ENCODE peak calls at places on chromosome 13, in six cellular contexts. K, L, N, D, M and T are unnamed samples.

GRCh38 chr13:110291286-110291685 is 15.7 kb downstream of the COL4A1 start:
- DNase-seq in K (no peak), L (no peak), N (no peak), D (no peak), M (no peak), T (no peak)

GRCh38 chr13:108961542-108962125 is 332.2 kb downstream of the MYO16 start:
- DNase-seq in K (no peak), L (no peak), N (peak; percentile 34), D (no peak), M (peak; percentile 70), T (no peak)

GRCh38 chr13:89925107-89925506 is 1422.4 kb upstream of the MIR17HG start:
- DNase-seq in K (no peak), L (no peak), N (peak; percentile 18), D (no peak), M (peak; percentile 58), T (no peak)

GRCh38 chr13:23141964-23142363 is 38.8 kb upstream of the SGCG start:
- DNase-seq in K (no peak), L (no peak), N (no peak), D (no peak), M (no peak), T (no peak)

GRCh38 chr13:38262211-38262610 is 87.4 kb upstream of the UFM1 start:
- DNase-seq in K (no peak), L (no peak), N (no peak), D (no peak), M (no peak), T (no peak)

GRCh38 chr13:32211788-32212187 is 103.4 kb downstream of the ZAR1L start:
- DNase-seq in K (no peak), L (no peak), N (no peak), D (no peak), M (peak; percentile 36), T (no peak)

GRCh38 chr13:32323912-32324311 is 8.6 kb downstream of the BRCA2 start:
- DNase-seq in K (no peak), L (no peak), N (no peak), D (no peak), M (no peak), T (no peak)

GRCh38 chr13:42474954-42475353 is 99.0 kb upstream of the TNFSF11 start:
- DNase-seq in K (no peak), L (no peak), N (no peak), D (no peak), M (no peak), T (no peak)

GRCh38 chr13:110015253-110015652 is 228.9 kb upstream of the IRS2 start:
- DNase-seq in K (no peak), L (no peak), N (no peak), D (no peak), M (no peak), T (no peak)

GRCh38 chr13:80463673-80464352 is 122.9 kb upstream of the SPRY2 start:
- DNase-seq in K (no peak), L (no peak), N (no peak), D (no peak), M (peak; percentile 5), T (peak; percentile 12)

GRCh38 chr13:30481241-30481760 is 15.6 kb upstream of the HMGB1 start:
- DNase-seq in K (no peak), L (no peak), N (no peak), D (no peak), M (no peak), T (no peak)

GRCh38 chr13:53010374-53011105 is 18.1 kb upstream of the OLFM4 start:
- DNase-seq in K (no peak), L (no peak), N (no peak), D (no peak), M (no peak), T (no peak)

GRCh38 chr13:83613524-83613923 is 268.8 kb downstream of the SLITRK1 start:
- DNase-seq in K (no peak), L (no peak), N (no peak), D (no peak), M (no peak), T (no peak)

GRCh38 chr13:49791753-49792549 is 531 bp downstream of the KPNA3 start:
- DNase-seq in K (no peak), L (peak; percentile 66), N (peak; percentile 85), D (no peak), M (peak; percentile 49), T (peak; percentile 31)

DNA sequence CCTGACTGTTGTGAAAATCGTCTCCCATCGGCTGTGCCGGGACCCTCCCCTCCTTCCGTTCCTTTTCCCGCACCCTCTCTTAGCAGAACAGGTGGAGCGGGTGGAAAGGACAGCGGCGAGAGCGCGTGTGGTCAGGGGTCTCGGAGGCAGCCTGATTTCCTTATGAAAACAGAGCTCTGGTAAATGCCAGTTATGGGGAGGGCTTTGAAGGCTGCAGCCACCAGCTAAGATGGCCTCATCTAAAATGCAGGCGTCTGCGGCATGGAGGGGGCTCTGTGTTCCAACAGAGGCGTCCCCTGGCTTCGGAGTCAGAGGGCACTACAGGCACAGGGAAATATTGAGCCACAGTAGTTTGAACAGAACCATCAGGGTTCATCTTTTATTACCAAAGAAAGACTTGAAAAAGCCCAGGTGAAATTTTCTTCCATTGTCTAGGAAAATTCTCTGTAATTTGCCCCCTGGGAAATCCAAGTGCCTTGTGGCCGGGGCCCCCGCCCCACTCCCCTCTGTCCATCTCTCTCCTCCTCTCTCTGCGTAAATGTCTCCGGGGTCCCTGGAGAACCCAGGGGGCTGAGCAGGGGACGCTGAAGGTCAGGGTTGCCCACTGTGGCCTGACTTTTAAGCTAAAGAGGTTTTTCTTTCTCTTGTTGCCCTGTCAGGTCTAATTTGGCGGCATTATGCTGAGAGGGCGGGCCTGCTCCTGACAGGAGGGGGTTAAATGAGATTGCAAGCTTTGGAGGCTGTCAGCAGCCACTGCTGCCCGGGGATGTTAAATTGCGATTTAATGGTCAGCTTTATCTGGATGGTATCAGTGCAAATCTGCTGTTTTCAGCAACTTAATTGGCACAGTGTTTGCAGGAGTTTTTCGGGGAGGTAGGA is 93.5 kb upstream of the SOX1 start:
- DNase-seq in K (no peak), L (no peak), N (peak; percentile 74), D (no peak), M (peak; percentile 27), T (no peak)
- H3K27me3 ChIP-seq in K (peaks cover 53% of the 10 kb centered on the region), L (no peaks in the 10 kb centered on the region), N (no peaks in the 10 kb centered on the region), D (no peaks in the 10 kb centered on the region), M (peaks cover 37% of the 10 kb centered on the region), T (peaks cover 47% of the 10 kb centered on the region)

GRCh38 chr13:19838726-19839342 is 24.6 kb downstream of the ZMYM5 start:
- DNase-seq in K (no peak), L (no peak), N (no peak), D (no peak), M (no peak), T (no peak)
- H3K4me3 ChIP-seq in K (no peak overlapping the region), L (no peak overlapping the region), N (no peak overlapping the region), D (no peak overlapping the region), M (no peak overlapping the region), T (no peak overlapping the region)

GRCh38 chr13:107867701-107868661 is 347.4 kb downstream of the LIG4 start:
- DNase-seq in K (no peak), L (no peak), N (peak; percentile 81), D (no peak), M (peak; percentile 70), T (no peak)

GRCh38 chr13:107865643-107866006 is 349.7 kb downstream of the LIG4 start:
- DNase-seq in K (no peak), L (no peak), N (peak; percentile 19), D (no peak), M (no peak), T (no peak)

GRCh38 chr13:107866666-107867623 is 348.4 kb downstream of the LIG4 start:
- DNase-seq in K (no peak), L (no peak), N (peak; percentile 79), D (no peak), M (peak; percentile 66), T (no peak)

GRCh38 chr13:107864543-107865460 is 350.5 kb downstream of the LIG4 start:
- DNase-seq in K (no peak), L (no peak), N (peak; percentile 57), D (no peak), M (peak; percentile 88), T (no peak)

GRCh38 chr13:107866007-107866665 is 349.2 kb downstream of the LIG4 start:
- DNase-seq in K (no peak), L (no peak), N (peak; percentile 66), D (no peak), M (peak; percentile 60), T (no peak)
- H3K27me3 ChIP-seq in K (peaks cover 59% of the 10 kb centered on the region), L (no peaks in the 10 kb centered on the region), N (peaks cover 48% of the 10 kb centered on the region), D (no peaks in the 10 kb centered on the region), M (peaks cover 48% of the 10 kb centered on the region), T (peaks cover 62% of the 10 kb centered on the region)

GRCh38 chr13:46386996-46387851 is at the start of gene RUBCNL:
- DNase-seq in K (peak; percentile 62), L (no peak), N (peak; percentile 87), D (no peak), M (peak; percentile 70), T (no peak)

GRCh38 chr13:46383383-46383782 is 3.7 kb downstream of the RUBCNL start:
- DNase-seq in K (no peak), L (no peak), N (no peak), D (no peak), M (no peak), T (no peak)

GRCh38 chr13:46386426-46386995 is 541 bp downstream of the RUBCNL start:
- DNase-seq in K (no peak), L (no peak), N (peak; percentile 56), D (no peak), M (peak; percentile 38), T (no peak)

GRCh38 chr13:46388308-46388707 is 1.3 kb upstream of the RUBCNL start:
- DNase-seq in K (no peak), L (no peak), N (no peak), D (no peak), M (no peak), T (no peak)

DNA sequence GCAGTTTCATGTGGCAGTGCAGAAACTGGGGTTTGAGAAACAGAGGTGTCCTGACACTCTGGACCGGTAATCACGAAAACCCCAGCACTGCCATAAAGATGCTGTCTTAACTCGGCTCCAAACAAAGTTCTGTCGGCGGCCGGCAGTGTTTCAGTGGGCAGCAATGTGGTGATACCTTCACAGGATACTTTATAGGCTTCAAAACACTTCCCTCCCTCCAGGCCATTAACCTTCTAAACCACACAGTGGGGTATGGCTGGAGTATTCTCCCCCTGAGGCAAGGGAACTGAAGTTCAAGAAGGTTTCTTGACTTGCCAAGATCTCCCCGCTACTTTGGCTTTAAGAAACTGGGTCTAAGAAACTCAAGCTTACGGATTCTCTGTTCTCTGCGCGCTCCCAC is 1.1 kb downstream of the RUBCNL start:
- DNase-seq in K (no peak), L (no peak), N (peak; percentile 31), D (no peak), M (no peak), T (no peak)
- H3K4me3 ChIP-seq in K (peak overlapping the region; percentile 51), L (no peak overlapping the region), N (peak overlapping the region; percentile 64), D (peak overlapping the region; percentile 57), M (peak overlapping the region; percentile 55), T (no peak overlapping the region)

GRCh38 chr13:28922341-28922740 is 102.2 kb downstream of the MTUS2 start:
- DNase-seq in K (no peak), L (no peak), N (no peak), D (no peak), M (no peak), T (no peak)

DNA sequence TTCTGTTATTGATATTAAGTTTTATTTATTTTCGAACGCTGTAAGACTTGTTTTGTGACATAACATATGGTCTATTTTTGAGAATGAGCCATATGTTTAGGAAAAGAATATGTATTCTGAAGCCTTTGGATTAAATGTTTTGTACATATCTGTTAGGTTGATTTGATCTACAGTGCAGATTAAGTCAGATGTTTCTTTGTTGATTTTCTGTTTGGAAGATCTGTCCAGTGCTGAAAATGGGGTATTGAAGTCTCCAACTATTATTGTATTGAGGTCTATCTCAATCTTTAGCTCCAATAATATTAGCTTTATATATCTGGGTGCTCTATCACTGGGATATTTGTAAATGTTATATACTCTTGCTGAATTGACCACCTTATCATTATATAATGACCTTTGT is 97.9 kb downstream of the MTUS2 start:
- DNase-seq in K (no peak), L (no peak), N (no peak), D (no peak), M (no peak), T (no peak)
- H3K27me3 ChIP-seq in K (no peaks in the 10 kb centered on the region), L (no peaks in the 10 kb centered on the region), N (no peaks in the 10 kb centered on the region), D (no peaks in the 10 kb centered on the region), M (no peaks in the 10 kb centered on the region), T (no peaks in the 10 kb centered on the region)

GRCh38 chr13:99495478-99496321 is 5.6 kb upstream of the TM9SF2 start:
- DNase-seq in K (no peak), L (no peak), N (no peak), D (no peak), M (no peak), T (no peak)
- H3K4me3 ChIP-seq in K (peak overlapping the region; percentile 71), L (peak overlapping the region; percentile 80), N (no peak overlapping the region), D (peak overlapping the region; percentile 47), M (no peak overlapping the region), T (peak overlapping the region; percentile 52)